ENCODE peak calls at places on chromosomes 7 and 10, in nine cellular contexts. O, I, S, R, H, P, Y, D and N are unnamed samples.

GRCh38 chr7:42272793-42273665 is 36.0 kb upstream of the GLI3 start:
- DNase-seq in H (no peak), I (no peak), P (no peak), Y (no peak), D (no peak), O (no peak), R (no peak), S (no peak), N (no peak)

GRCh38 chr7:157276731-157277562 is 59.9 kb upstream of the DNAJB6 start:
- DNase-seq in D (no peak), H (peak), O (peak), R (peak), S (peak), P (no peak), I (no peak), Y (no peak), N (no peak)

GRCh38 chr10:35606423-35606822 is 1.3 kb downstream of the GJD4 start:
- DNase-seq in O (no peak), R (no peak), Y (no peak), P (no peak), S (no peak), I (no peak), D (no peak), H (no peak), N (no peak)

GRCh38 chr7:72493850-72494661 is 81.9 kb upstream of the CALN1 start:
- DNase-seq in S (no peak), O (no peak), H (peak), I (peak), R (peak), D (peak), Y (peak), P (peak), N (peak)

GRCh38 chr10:129658673-129659072 is 191.6 kb downstream of the MGMT start:
- DNase-seq in S (no peak), I (no peak), R (no peak), Y (no peak), D (no peak), H (no peak), P (no peak), O (no peak), N (no peak)

GRCh38 chr7:43164757-43165156 is 52.3 kb downstream of the HECW1 start:
- DNase-seq in I (peak), H (no peak), R (no peak), P (no peak), S (no peak), O (no peak), Y (no peak), D (no peak), N (peak)

GRCh38 chr7:45574521-45575500 is 643 bp downstream of the ADCY1 start:
- DNase-seq in H (peak), I (peak), D (peak), O (peak), R (peak), S (peak), Y (no peak), P (no peak), N (peak)

GRCh38 chr7:31705377-31705776 is 18.4 kb downstream of the PPP1R17 start:
- DNase-seq in S (no peak), I (no peak), H (no peak), D (no peak), Y (no peak), O (no peak), P (no peak), R (no peak), N (no peak)

GRCh38 chr10:73911553-73912004 is 647 bp downstream of the PLAU start:
- DNase-seq in O (no peak), Y (no peak), D (no peak), S (no peak), I (no peak), R (peak), P (no peak), H (no peak), N (no peak)

GRCh38 chr10:97780991-97781540 is 9.3 kb upstream of the SFRP5 start:
- DNase-seq in Y (no peak), S (no peak), O (no peak), P (no peak), I (no peak), H (no peak), D (no peak), R (no peak), N (no peak)

GRCh38 chr10:8392216-8392615 is 337.7 kb downstream of the GATA3 start:
- DNase-seq in S (no peak), O (no peak), R (no peak), P (no peak), D (no peak), Y (no peak), H (no peak), I (no peak), N (no peak)

GRCh38 chr10:69426376-69426727 is 9.6 kb upstream of the TACR2 start:
- DNase-seq in I (no peak), H (no peak), S (no peak), D (no peak), R (peak), Y (no peak), P (no peak), O (peak), N (no peak)

GRCh38 chr7:85950871-85951270 is 692.8 kb upstream of the GRM3 start:
- DNase-seq in P (no peak), S (no peak), R (no peak), I (no peak), D (no peak), O (no peak), H (no peak), Y (no peak), N (no peak)

GRCh38 chr7:28858206-28858605 is 99.9 kb downstream of the TRIL start:
- DNase-seq in Y (no peak), I (no peak), O (no peak), R (no peak), D (no peak), H (no peak), P (no peak), S (no peak), N (no peak)

GRCh38 chr10:53716156-53716555 is 943.6 kb upstream of the MBL2 start:
- DNase-seq in H (no peak), O (no peak), R (no peak), P (no peak), Y (no peak), D (no peak), I (no peak), S (no peak), N (no peak)

GRCh38 chr7:47344171-47344955 is 237.5 kb downstream of the TNS3 start:
- DNase-seq in H (no peak), Y (peak), P (no peak), S (peak), R (no peak), D (peak), I (no peak), O (no peak), N (no peak)

GRCh38 chr7:47345754-47346377 is 236.0 kb downstream of the TNS3 start:
- DNase-seq in P (no peak), R (no peak), H (no peak), D (peak), O (no peak), I (no peak), S (peak), Y (peak), N (no peak)

GRCh38 chr7:47347346-47347745 is 234.6 kb downstream of the TNS3 start:
- DNase-seq in S (peak), Y (peak), D (peak), I (no peak), H (no peak), R (no peak), P (no peak), O (no peak), N (no peak)

GRCh38 chr7:47347986-47348385 is 233.9 kb downstream of the TNS3 start:
- DNase-seq in H (no peak), S (peak), O (no peak), D (peak), Y (peak), I (no peak), P (no peak), R (no peak), N (no peak)

GRCh38 chr7:47346378-47346914 is 235.5 kb downstream of the TNS3 start:
- DNase-seq in D (peak), Y (peak), H (no peak), R (no peak), S (peak), I (no peak), O (no peak), P (no peak), N (no peak)
- TF ChIP-seq POLR2AphosphoS5 in D (no peak), Y (no peak), H (no peak), R (no peak), S (no peak), I (no peak), O (no peak), P (no peak), N (no peak)

GRCh38 chr10:6738464-6738824 is 158.4 kb upstream of the PRKCQ start:
- DNase-seq in I (no peak), S (no peak), H (no peak), O (no peak), D (no peak), Y (no peak), P (no peak), R (no peak), N (no peak)

GRCh38 chr10:6737080-6737641 is 157.1 kb upstream of the PRKCQ start:
- DNase-seq in H (peak), I (no peak), D (no peak), O (no peak), S (no peak), P (peak), R (no peak), Y (no peak), N (no peak)

GRCh38 chr10:6734286-6734685 is 154.2 kb upstream of the PRKCQ start:
- DNase-seq in P (no peak), D (no peak), I (no peak), R (no peak), O (no peak), H (no peak), S (no peak), Y (no peak), N (no peak)

GRCh38 chr10:6739530-6740174 is 159.6 kb upstream of the PRKCQ start:
- DNase-seq in R (no peak), D (no peak), I (no peak), P (no peak), H (no peak), O (no peak), S (no peak), Y (no peak), N (no peak)

GRCh38 chr10:6737758-6738463 is 157.8 kb upstream of the PRKCQ start:
- DNase-seq in Y (no peak), H (no peak), O (no peak), R (no peak), I (no peak), P (no peak), S (no peak), D (no peak), N (no peak)
- TF ChIP-seq POLR2A in Y (no peak), H (no peak), O (no peak), R (no peak), I (no peak), P (no peak), S (no peak), D (no peak), N (no peak)

GRCh38 chr7:18770154-18770807 is 274.7 kb downstream of the HDAC9 start:
- DNase-seq in O (no peak), R (no peak), S (no peak), P (no peak), I (no peak), D (no peak), H (no peak), Y (no peak), N (no peak)
- TF ChIP-seq POLR2AphosphoS5 in O (no peak), R (no peak), S (no peak), P (no peak), I (no peak), D (no peak), H (no peak), Y (no peak), N (no peak)

GRCh38 chr7:100477871-100478248 is 1.2 kb downstream of the TSC22D4 start:
- DNase-seq in S (no peak), Y (no peak), D (no peak), I (no peak), P (no peak), O (no peak), R (no peak), H (no peak), N (no peak)

GRCh38 chr7:100481466-100481865 is 2.3 kb upstream of the NYAP1 start:
- DNase-seq in R (no peak), I (no peak), O (no peak), P (no peak), D (no peak), S (no peak), H (no peak), Y (no peak), N (no peak)

GRCh38 chr7:100476108-100476780 is 2.8 kb downstream of the TSC22D4 start:
- DNase-seq in Y (no peak), R (no peak), O (no peak), S (peak), P (no peak), D (no peak), I (no peak), H (no peak), N (no peak)

GRCh38 chr7:100476903-100477870 is 1.8 kb downstream of the TSC22D4 start:
- DNase-seq in P (no peak), R (no peak), I (no peak), O (no peak), D (no peak), Y (peak), H (peak), S (peak), N (no peak)

DNA sequence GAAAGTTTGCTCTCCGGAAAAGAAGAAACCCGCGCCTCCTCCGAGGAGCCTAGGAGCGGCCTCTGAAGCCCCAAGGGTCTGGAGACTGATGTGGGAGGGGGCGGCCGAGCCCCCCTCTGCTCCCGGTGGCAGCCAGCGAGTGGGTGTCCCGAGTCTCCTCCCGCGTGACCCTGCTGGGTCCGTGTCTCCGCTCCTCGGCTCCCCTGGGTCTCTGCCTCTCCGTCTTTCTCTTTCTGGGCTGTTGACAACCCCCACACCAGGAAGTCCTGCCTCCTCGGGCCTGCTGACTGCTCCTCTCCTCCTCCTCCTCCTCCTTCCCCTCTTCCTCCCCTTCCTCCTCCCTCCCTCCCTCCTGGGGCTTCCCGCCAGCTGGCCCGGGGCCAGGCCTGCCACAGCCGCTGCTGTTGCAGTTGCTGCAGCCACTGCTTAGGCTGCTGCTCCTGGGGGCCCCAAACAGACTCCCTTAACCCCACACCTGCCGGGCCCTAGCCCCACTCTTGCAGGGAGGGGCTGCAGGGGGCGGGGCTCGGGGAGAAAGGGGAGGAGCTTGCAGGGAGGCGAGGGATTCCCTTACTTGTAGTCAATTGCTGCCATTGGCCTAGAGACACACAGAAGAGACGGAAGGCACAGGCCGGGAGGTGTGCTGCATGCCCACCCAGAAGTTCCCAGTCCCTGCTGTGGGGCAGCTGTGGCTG is at the start of gene TSC22D4:
- DNase-seq in H (peak), D (peak), R (peak), P (peak), O (peak), S (peak), Y (peak), I (peak), N (peak)
- TF ChIP-seq POLR2A in H (no peak), D (no peak), R (peak), P (peak), O (peak), S (peak), Y (peak), I (peak), N (peak)

GRCh38 chr7:129917934-129918333 is 34.8 kb downstream of the UBE2H start:
- DNase-seq in D (no peak), I (no peak), S (no peak), R (no peak), P (no peak), Y (no peak), H (peak), O (no peak), N (no peak)
- TF ChIP-seq POLR2AphosphoS5 in D (no peak), I (no peak), S (no peak), R (no peak), P (no peak), Y (no peak), H (no peak), O (no peak), N (no peak)

DNA sequence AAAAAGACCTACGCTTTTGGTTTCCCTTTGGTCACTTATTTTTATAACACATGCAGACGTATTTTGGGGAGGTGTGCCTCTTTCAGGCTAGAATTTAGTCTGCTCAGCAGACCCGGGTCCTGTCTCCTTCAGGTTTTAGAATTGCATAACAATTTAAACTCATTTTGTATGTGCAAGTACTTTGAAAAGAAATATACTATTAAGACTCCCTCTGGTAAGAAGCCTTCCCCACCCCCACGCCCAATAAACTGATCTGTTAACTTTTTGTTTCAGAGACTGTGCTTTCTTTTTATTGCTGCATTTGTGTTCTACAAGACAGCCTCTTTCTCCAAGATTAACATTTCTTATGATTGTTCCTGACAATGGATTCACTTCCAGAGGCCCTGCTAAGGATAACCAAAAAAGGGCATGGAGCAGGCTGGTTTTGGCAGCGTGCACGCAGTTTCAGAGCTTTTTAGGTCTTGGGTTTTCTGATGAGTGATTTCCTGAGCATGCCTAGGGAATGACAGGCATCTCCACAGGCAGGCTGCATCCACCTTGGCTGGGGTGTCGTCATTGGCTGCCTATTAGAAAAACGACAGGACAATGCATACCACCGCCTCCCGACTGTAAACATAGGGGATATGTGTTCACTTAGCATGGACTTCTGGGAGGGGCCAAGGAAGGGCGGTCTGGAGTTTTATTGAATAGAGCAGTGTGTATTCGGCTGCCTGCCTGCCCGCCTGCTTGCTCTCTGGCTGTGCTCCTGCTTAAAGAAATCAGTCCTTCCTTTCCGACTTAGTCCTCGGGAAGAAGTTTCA is at the start of gene CALD1:
- DNase-seq in D (peak), H (peak), S (no peak), O (peak), Y (peak), R (peak), I (no peak), P (peak), N (no peak)
- TF ChIP-seq POLR2A in D (no peak), H (peak), S (no peak), O (peak), Y (peak), R (peak), I (no peak), P (peak), N (no peak)

GRCh38 chr10:21329995-21330627 is 195.4 kb downstream of the SKIDA1 start:
- DNase-seq in S (no peak), H (no peak), O (no peak), P (no peak), R (no peak), I (no peak), D (no peak), Y (no peak), N (no peak)
- TF ChIP-seq POLR2AphosphoS5 in S (no peak), H (no peak), O (peak), P (no peak), R (no peak), I (no peak), D (no peak), Y (no peak), N (no peak)

GRCh38 chr10:71250405-71250804 is 38.0 kb downstream of the UNC5B start:
- DNase-seq in Y (no peak), R (no peak), S (no peak), O (no peak), H (no peak), D (no peak), P (no peak), I (no peak), N (no peak)

GRCh38 chr10:71250842-71251241 is 38.5 kb downstream of the UNC5B start:
- DNase-seq in Y (no peak), D (no peak), I (no peak), H (no peak), S (no peak), P (no peak), R (no peak), O (no peak), N (no peak)

GRCh38 chr10:71253981-71254818 is 41.8 kb downstream of the UNC5B start:
- DNase-seq in Y (no peak), S (no peak), R (no peak), P (no peak), H (no peak), O (no peak), I (no peak), D (no peak), N (no peak)

GRCh38 chr10:71251319-71251718 is 38.9 kb downstream of the UNC5B start:
- DNase-seq in Y (no peak), D (no peak), O (no peak), P (no peak), S (no peak), I (no peak), H (no peak), R (no peak), N (no peak)

DNA sequence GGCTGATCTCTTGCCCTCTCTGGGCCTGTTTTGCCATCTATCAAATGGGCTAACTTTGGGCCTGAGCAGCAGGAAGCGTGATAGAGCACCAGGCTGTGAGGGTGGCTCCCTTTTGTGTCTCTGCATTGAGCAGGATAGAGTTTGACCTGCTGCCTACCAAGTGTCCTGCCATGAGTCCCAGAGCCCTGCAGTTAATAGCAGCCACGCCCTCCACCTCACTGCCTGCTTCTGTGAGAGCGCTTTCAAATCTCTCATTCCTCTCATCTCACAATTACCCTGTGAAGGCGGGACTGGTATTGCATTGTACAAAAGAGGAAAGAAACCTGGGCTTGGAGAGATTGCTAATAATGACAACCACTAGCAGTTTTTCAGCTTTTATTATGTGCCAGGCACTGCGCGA is 39.8 kb downstream of the UNC5B start:
- DNase-seq in I (no peak), O (no peak), D (peak), S (no peak), P (no peak), R (no peak), H (no peak), Y (peak), N (no peak)
- TF ChIP-seq POLR2A in I (no peak), O (no peak), D (no peak), S (no peak), P (no peak), R (no peak), H (no peak), Y (peak), N (no peak)

GRCh38 chr10:614341-614664 is 75.2 kb downstream of the DIP2C start:
- DNase-seq in H (no peak), S (peak), Y (no peak), P (no peak), D (no peak), I (no peak), R (no peak), O (no peak), N (no peak)

GRCh38 chr10:613661-614340 is 75.7 kb downstream of the DIP2C start:
- DNase-seq in P (no peak), S (peak), H (no peak), R (no peak), I (no peak), O (peak), Y (no peak), D (no peak), N (no peak)

GRCh38 chr10:612696-613095 is 76.8 kb downstream of the DIP2C start:
- DNase-seq in I (no peak), O (no peak), D (no peak), S (peak), P (peak), H (no peak), Y (no peak), R (no peak), N (no peak)

GRCh38 chr10:614772-615582 is 74.5 kb downstream of the DIP2C start:
- DNase-seq in R (no peak), S (peak), I (no peak), D (no peak), Y (no peak), P (no peak), H (no peak), O (no peak), N (no peak)

DNA sequence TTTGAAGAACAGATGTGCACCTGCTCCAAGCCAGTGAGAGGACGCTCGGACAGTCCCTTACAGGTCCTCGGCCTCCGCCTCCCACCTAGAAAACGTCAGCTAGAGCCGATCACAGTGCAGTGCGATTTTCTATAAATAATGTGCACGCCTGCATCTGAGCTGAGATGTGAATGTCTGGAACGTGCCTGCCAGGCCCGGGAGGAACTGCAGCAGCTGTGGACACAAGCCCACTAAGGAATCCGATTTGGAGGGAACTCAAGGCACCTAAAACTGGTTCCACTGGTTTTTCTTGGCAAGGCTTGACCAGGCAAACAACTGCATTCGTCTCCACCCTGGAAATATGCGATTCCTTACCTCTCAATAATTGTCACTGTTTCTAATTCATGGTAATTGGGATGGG is 76.3 kb downstream of the DIP2C start:
- DNase-seq in R (no peak), O (peak), Y (peak), I (no peak), H (no peak), P (peak), D (peak), S (peak), N (no peak)
- TF ChIP-seq POLR2AphosphoS5 in R (no peak), O (peak), Y (peak), I (no peak), H (no peak), P (peak), D (peak), S (no peak), N (no peak)